ENCODE peak calls at places on chromosomes 5 and 9, in seven cellular contexts. S is CD8-positive, alpha-beta T cell; M is left lobe of liver; W is stimulated activated naive B cell treated with anti-CD40 and anti-IgM and Interleukin-4, amounts not matched to agents 10 μg/mL and 1 μg/mL and 100 μg/mL, for 72 hours; U is naive B cell; V is CD4-positive, alpha-beta T cell; R is PC-3. N is an unnamed sample.

GRCh38 chr5:36161317-36161716 is 9.4 kb downstream of the SKP2 start:
- ATAC-seq in S (no peak), M (peak; percentile 13), W (no peak), U (no peak), V (no peak), R (no peak), N (no peak)

GRCh38 chr9:16119861-16120641 is 567.2 kb downstream of the CCDC171 start:
- ATAC-seq in S (no peak), M (no peak), W (no peak), U (no peak), V (no peak), R (no peak), N (no peak)

GRCh38 chr9:86046930-86047341 is 52.4 kb downstream of the GOLM1 start:
- ATAC-seq in S (no peak), M (no peak), W (no peak), U (no peak), V (no peak), R (peak; percentile 58), N (peak; percentile 16)

GRCh38 chr5:321726-322251 is 275 bp downstream of the AHRR start:
- ATAC-seq in S (no peak), M (no peak), W (peak; percentile 17), U (peak; percentile 22), V (no peak), R (peak; percentile 2), N (peak; percentile 16)

GRCh38 chr5:43683884-43684471 is 81.0 kb downstream of the NNT start:
- ATAC-seq in S (no peak), M (no peak), W (no peak), U (no peak), V (no peak), R (no peak), N (no peak)

GRCh38 chr5:174736351-174736721 is 12.0 kb downstream of the MSX2 start:
- ATAC-seq in S (no peak), M (no peak), W (no peak), U (no peak), V (no peak), R (no peak), N (no peak)

GRCh38 chr5:72938206-72938605 is 17.6 kb upstream of the FCHO2 start:
- ATAC-seq in S (no peak), M (peak; percentile 72), W (no peak), U (no peak), V (no peak), R (no peak), N (no peak)

GRCh38 chr9:121376214-121376830 is 6.3 kb upstream of the STOM start:
- ATAC-seq in S (no peak), M (peak; percentile 50), W (no peak), U (no peak), V (no peak), R (no peak), N (no peak)

GRCh38 chr9:134682026-134682425 is 40.4 kb downstream of the COL5A1 start:
- ATAC-seq in S (no peak), M (no peak), W (no peak), U (no peak), V (no peak), R (no peak), N (no peak)